ENCODE peak calls at places on chromosomes 13 and 19, in ten cellular contexts. S is neural progenitor cell, O is GM23338, J is fibroblast of lung, I is HepG2, B is PC-3, X is PC-9, N is K562, A is GM23248, E is hepatocyte. L is an unnamed sample.

GRCh38 chr19:11451942-11452813 is 16.7 kb downstream of the PRKCSH start:
- DNase-seq in A (no peak), E (no peak), S (peak; percentile 45), O (peak; percentile 59), X (no peak), I (no peak), J (no peak), N (peak; percentile 42), B (no peak), L (no peak)

GRCh38 chr13:41742917-41743552 is 217.9 kb downstream of the VWA8 start:
- DNase-seq in I (no peak), S (no peak), B (peak; percentile 26), A (no peak), X (peak; percentile 1), E (no peak), N (no peak), O (no peak), J (no peak), L (peak; percentile 90)

GRCh38 chr13:106184778-106185177 is 350.7 kb downstream of the EFNB2 start:
- DNase-seq in I (no peak), S (no peak), A (no peak), E (no peak), N (no peak), B (no peak), X (no peak), O (no peak), J (no peak), L (no peak)

GRCh38 chr13:90375851-90376250 is 971.6 kb upstream of the MIR17HG start:
- DNase-seq in A (no peak), B (peak; percentile 47), X (no peak), E (no peak), O (no peak), N (no peak), J (no peak), I (no peak), S (no peak), L (no peak)

GRCh38 chr13:44795176-44795575 is 194.1 kb downstream of the NUFIP1 start:
- DNase-seq in E (no peak), O (no peak), N (no peak), J (no peak), S (no peak), B (no peak), I (no peak), X (no peak), A (peak; percentile 19), L (no peak)

GRCh38 chr13:39263033-39263432 is 224.8 kb downstream of the NHLRC3 start:
- DNase-seq in N (peak; percentile 18), S (peak; percentile 49), E (peak; percentile 46), X (peak; percentile 2), A (peak; percentile 49), O (peak; percentile 72), I (peak; percentile 23), B (peak; percentile 65), J (peak; percentile 50), L (peak; percentile 37)

GRCh38 chr19:48966541-48967345 is 1.6 kb downstream of the FTL start:
- DNase-seq in S (peak; percentile 79), N (no peak), E (no peak), X (no peak), I (no peak), J (no peak), O (no peak), A (peak; percentile 39), B (no peak), L (no peak)

GRCh38 chr19:17037184-17037583 is 10.6 kb upstream of the CPAMD8 start:
- DNase-seq in O (no peak), E (no peak), A (no peak), I (no peak), N (no peak), J (no peak), X (no peak), S (no peak), B (no peak), L (no peak)

DNA sequence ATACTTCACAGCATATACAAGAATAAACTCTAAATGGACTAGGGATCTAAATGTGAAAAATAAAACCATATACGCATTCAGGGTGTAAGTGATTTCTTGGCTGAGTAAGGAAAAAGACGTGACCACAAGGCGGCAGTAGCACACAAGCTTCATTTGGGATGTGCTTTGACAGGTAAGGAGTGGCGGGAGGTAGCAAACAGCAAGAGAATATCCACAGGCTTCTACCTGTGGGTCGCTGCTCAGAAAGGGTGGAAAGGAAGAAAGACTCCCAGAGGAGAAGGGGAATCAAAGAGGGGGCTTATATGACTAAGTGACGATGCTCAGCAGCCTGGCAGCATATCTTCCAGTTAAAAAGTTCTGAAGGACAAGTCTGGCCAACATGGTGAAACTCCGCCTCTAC is 2.5 kb upstream of the ZNF121 start:
- DNase-seq in A (peak; percentile 66), X (peak; percentile 75), O (peak; percentile 91), I (peak; percentile 74), N (peak; percentile 17), S (peak; percentile 81), E (peak; percentile 80), J (peak; percentile 70), B (peak; percentile 96), L (peak; percentile 70)
- H2AFZ ChIP-seq in A (peak overlapping the region; percentile 79), X (no peak overlapping the region), O (no peak overlapping the region), I (peak overlapping the region; percentile 61), N (peak overlapping the region; percentile 21), S (peak overlapping the region; percentile 3), E (peak overlapping the region; percentile 15), J (no peak overlapping the region), B (peak overlapping the region; percentile 57), L (peak overlapping the region; percentile 81)

GRCh38 chr19:42279902-42280760 is 11.1 kb downstream of the CIC start:
- DNase-seq in J (peak; percentile 90), I (peak; percentile 79), E (peak; percentile 93), B (no peak), O (peak; percentile 79), S (peak; percentile 94), X (peak; percentile 91), A (peak; percentile 96), N (peak; percentile 93), L (peak; percentile 86)

GRCh38 chr19:42281175-42282035 is 12.4 kb downstream of the CIC start:
- DNase-seq in N (peak; percentile 26), S (peak; percentile 58), J (peak; percentile 65), X (peak; percentile 46), A (peak; percentile 83), B (no peak), O (peak; percentile 57), I (peak; percentile 76), E (peak; percentile 81), L (peak; percentile 65)

GRCh38 chr19:42280761-42281174 is 11.7 kb downstream of the CIC start:
- DNase-seq in A (peak; percentile 77), E (no peak), I (no peak), S (peak; percentile 51), O (no peak), B (no peak), X (no peak), J (no peak), N (peak; percentile 69), L (no peak)

GRCh38 chr19:42277821-42278809 is 9.1 kb downstream of the CIC start:
- DNase-seq in B (no peak), N (no peak), A (peak; percentile 64), S (no peak), I (no peak), O (no peak), J (no peak), X (peak; percentile 74), E (peak; percentile 47), L (peak; percentile 69)

DNA sequence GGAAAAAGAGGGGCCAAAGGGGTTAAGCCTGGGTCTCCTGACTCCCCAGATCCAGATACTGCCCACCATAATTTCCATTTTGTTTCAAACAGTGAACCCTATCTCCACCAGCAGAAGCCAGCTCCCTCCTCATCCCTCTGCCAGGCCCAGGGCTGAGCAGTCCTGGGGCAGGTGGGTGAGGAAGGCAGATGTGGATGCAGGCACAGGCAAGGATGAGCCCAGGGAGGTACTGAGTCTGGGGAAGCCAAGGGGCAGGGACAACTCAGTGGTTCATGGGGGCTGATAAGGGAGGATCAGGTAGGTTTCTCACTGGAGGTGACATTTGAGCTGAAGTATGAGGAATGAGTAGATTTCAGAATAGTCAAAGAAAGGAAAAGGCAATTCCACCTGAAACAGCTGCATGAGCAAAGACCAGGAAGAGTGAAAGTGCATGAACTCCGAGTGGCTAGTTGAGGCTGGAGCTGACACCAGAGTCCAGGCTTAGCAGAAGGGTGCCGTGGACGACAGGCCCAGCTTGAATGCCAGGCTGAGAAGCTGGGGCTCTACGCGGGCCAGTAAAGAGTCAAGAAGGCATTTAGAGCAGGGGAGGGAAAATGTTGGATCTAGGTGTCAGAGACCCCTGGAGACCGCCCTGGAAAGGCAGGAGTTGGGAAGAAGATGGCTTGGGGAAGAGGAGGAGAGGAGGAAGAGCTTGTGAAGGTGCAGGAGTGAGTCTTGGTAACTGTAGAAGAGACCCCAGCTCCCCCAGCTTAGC is 10.3 kb downstream of the CIC start:
- DNase-seq in E (no peak), S (no peak), I (no peak), O (peak; percentile 51), X (no peak), J (no peak), N (no peak), B (no peak), A (peak; percentile 48), L (no peak)
- H3K4me3 ChIP-seq in E (peak overlapping the region; percentile 99), S (peak overlapping the region; percentile 91), I (peak overlapping the region; percentile 70), O (peak overlapping the region; percentile 96), X (peak overlapping the region; percentile 96), J (peak overlapping the region; percentile 56), N (peak overlapping the region; percentile 93), B (no peak overlapping the region), A (peak overlapping the region; percentile 81), L (peak overlapping the region; percentile 66)

GRCh38 chr13:27967736-27968315 is 1.3 kb downstream of the CDX2 start:
- DNase-seq in I (no peak), J (no peak), S (peak; percentile 47), B (no peak), A (no peak), E (no peak), O (peak; percentile 49), N (no peak), X (no peak), L (no peak)
- TF ChIP-seq EZH2 in I (no peak), J (peak; percentile 76), S (no peak), B (peak; percentile 95), A (peak; percentile 76), E (no peak), O (peak; percentile 75), N (no peak), X (no peak), L (peak; percentile 82)

GRCh38 chr19:31096930-31097329 is 252.3 kb downstream of the TSHZ3 start:
- DNase-seq in N (no peak), S (no peak), J (peak; percentile 24), E (no peak), A (no peak), I (no peak), O (no peak), B (no peak), X (no peak), L (no peak)

GRCh38 chr19:31095100-31095804 is 254.0 kb downstream of the TSHZ3 start:
- DNase-seq in O (no peak), A (no peak), J (no peak), B (no peak), X (no peak), E (no peak), N (no peak), I (no peak), S (no peak), L (no peak)

GRCh38 chr19:31092189-31092753 is 257.0 kb downstream of the TSHZ3 start:
- DNase-seq in B (no peak), I (no peak), A (no peak), N (no peak), O (no peak), E (no peak), X (no peak), S (no peak), J (no peak), L (no peak)

GRCh38 chr19:31099470-31100190 is 249.6 kb downstream of the TSHZ3 start:
- DNase-seq in S (peak; percentile 31), N (no peak), A (peak; percentile 39), O (no peak), X (no peak), B (peak; percentile 1), I (no peak), E (no peak), J (peak; percentile 14), L (no peak)

GRCh38 chr19:31096047-31096446 is 253.2 kb downstream of the TSHZ3 start:
- DNase-seq in J (no peak), N (no peak), E (no peak), S (peak; percentile 14), A (no peak), X (no peak), O (peak; percentile 22), I (no peak), B (no peak), L (no peak)
- H2AFZ ChIP-seq in J (no peak overlapping the region), N (peak overlapping the region; percentile 25), E (no peak overlapping the region), S (peak overlapping the region; percentile 73), A (no peak overlapping the region), X (no peak overlapping the region), O (peak overlapping the region; percentile 84), I (no peak overlapping the region), B (no peak overlapping the region), L (no peak overlapping the region)